ENCODE peak calls at places on chromosomes 12 and 14, in four cellular contexts. N is pancreas, D is mammary epithelial cell, G is AG10803. T is an unnamed sample.

GRCh38 chr14:64758025-64758521 is 53.8 kb downstream of the PLEKHG3 start:
- DNase-seq in N (peak), D (peak), G (peak), T (peak)

GRCh38 chr12:120750806-120751205 is 25.2 kb downstream of the ACADS start:
- DNase-seq in N (no peak), D (no peak), G (no peak), T (no peak)

GRCh38 chr12:93784339-93785086 is 107.3 kb downstream of the CRADD start:
- DNase-seq in N (no peak), D (peak), G (peak), T (no peak)

GRCh38 chr12:25648460-25648859 is 95.4 kb upstream of the LMNTD1 start:
- DNase-seq in N (no peak), D (peak), G (peak), T (peak)

GRCh38 chr12:10641735-10642500 is 28.5 kb upstream of the MAGOHB start:
- DNase-seq in N (no peak), D (peak), G (peak), T (peak)

GRCh38 chr14:76090611-76091010 is 61.1 kb upstream of the GPATCH2L start:
- DNase-seq in N (no peak), D (no peak), G (peak), T (no peak)

GRCh38 chr12:120257041-120257821 is 8.3 kb downstream of the PXN start:
- DNase-seq in N (peak), D (peak), G (peak), T (peak)

GRCh38 chr12:51590347-51591019 is 550 bp upstream of the SCN8A start:
- DNase-seq in N (peak), D (peak), G (peak), T (peak)

GRCh38 chr12:21659383-21659782 is 1.7 kb upstream of the LDHB start:
- DNase-seq in N (no peak), D (no peak), G (no peak), T (no peak)

GRCh38 chr12:57889541-57889989 is 43.0 kb upstream of the CTDSP2 start:
- DNase-seq in N (no peak), D (no peak), G (peak), T (peak)

DNA sequence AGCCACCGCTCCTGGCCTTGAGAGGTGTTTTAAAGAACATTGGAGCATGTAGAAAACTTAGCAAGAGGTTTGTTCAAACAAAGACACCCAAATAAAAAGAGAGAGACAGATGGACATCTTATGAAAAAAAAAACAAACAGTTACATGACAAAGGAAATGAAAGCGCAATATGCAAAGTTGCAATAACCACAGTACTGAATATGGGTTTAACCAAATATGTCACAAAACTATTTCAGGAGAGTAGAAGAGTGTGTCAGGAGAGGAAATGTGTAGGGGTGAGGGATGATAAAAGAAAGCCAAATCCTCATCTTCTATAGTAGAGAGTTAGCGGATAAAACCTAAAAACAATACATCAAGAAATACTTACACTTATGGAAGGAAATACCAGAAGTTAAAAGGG is 98.4 kb downstream of the GTF2A1 start:
- DNase-seq in N (no peak), D (no peak), G (no peak), T (no peak)
- H3K4me3 ChIP-seq in N (no peak), D (no peak), G (no peak), T (no peak)

GRCh38 chr14:90632868-90633267 is 183.4 kb downstream of the TTC7B start:
- DNase-seq in N (no peak), D (no peak), G (no peak), T (no peak)
- H3K4me3 ChIP-seq in N (no peak), D (no peak), G (no peak), T (no peak)

DNA sequence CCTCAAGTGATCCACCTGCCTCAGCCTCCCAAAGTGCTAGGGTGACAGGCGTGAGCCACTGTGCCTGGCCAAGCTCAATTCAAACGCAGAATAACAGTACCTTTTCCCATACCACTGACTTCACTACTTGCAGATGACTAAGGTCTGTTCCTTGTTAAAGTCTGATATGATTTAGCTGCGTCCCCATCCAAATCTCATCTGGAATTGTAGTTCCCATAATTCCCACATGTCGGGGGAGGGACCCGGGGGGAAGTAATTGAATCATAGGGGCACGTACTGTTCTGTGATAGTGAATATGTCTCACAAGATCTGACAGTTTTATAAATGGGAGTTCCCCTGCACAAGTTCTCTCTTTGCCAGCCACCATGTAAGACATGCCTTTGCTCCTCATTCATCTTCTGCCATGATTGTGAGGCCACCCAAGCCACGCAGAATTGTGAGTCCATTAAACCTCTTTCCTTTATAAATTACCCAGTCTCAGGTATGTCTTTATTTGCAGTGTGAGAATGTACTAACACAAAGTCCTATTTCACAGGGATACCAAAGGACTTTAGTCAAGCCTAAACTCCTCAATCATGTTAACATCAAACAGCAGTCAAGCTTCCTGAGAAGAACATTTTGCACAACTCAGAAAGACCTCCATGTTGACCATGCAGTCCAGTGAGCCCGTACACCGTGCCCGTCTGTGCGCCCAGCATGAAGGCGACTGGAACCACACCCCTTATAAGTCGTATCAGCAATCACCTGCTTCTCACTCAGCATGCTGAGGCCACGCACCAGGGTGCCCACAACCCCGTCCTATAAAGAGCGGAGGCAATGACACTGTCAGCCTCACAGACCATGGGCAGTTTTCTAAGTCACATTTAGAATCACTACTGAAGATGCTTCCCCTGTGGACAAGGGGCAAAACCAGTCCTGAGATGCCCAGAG is 36.9 kb downstream of the FOXN3 start:
- DNase-seq in N (no peak), D (no peak), G (no peak), T (no peak)
- H3K4me3 ChIP-seq in N (no peak), D (no peak), G (no peak), T (no peak)

GRCh38 chr14:91127411-91127810 is 13.5 kb downstream of the DGLUCY start:
- DNase-seq in N (peak), D (peak), G (no peak), T (peak)
- H3K4me3 ChIP-seq in N (no peak), D (no peak), G (no peak), T (no peak)

GRCh38 chr14:97920201-97920600 is 1123.0 kb downstream of the VRK1 start:
- DNase-seq in N (no peak), D (no peak), G (no peak), T (no peak)
- H3K4me3 ChIP-seq in N (no peak), D (no peak), G (no peak), T (no peak)